ENCODE peak calls at places on chromosomes 12 and 14, in six cellular contexts. K is RWPE2, O is lower lobe of right lung, J is lower leg skin, A is upper lobe of right lung, L is astrocyte of the spinal cord. P is an unnamed sample.

GRCh38 chr14:73457050-73457934 is 1.1 kb downstream of the NUMB start:
- DNase-seq in K (peak; percentile 81), O (peak; percentile 63), J (peak; percentile 93), A (peak; percentile 72), L (peak; percentile 28), P (no peak)

GRCh38 chr12:71840226-71840847 is 778 bp downstream of the TBC1D15 start:
- DNase-seq in K (no peak), O (no peak), J (no peak), A (no peak), L (peak; percentile 72), P (no peak)

GRCh38 chr12:4506870-4507269 is 31.8 kb upstream of the RAD51AP1 start:
- DNase-seq in K (no peak), O (no peak), J (no peak), A (no peak), L (peak; percentile 82), P (no peak)

GRCh38 chr12:113174461-113175384 is 10.6 kb downstream of the DDX54 start:
- DNase-seq in K (no peak), O (peak; percentile 80), J (peak; percentile 94), A (peak; percentile 83), L (peak; percentile 62), P (no peak)

GRCh38 chr14:91315844-91316267 is 71.4 kb upstream of the GPR68 start:
- DNase-seq in K (no peak), O (no peak), J (no peak), A (no peak), L (no peak), P (peak; percentile 67)

GRCh38 chr12:120466560-120467315 is 2.8 kb downstream of the SRSF9 start:
- DNase-seq in K (no peak), O (no peak), J (no peak), A (no peak), L (peak; percentile 26), P (no peak)

GRCh38 chr12:30989754-30990153 is 63.2 kb downstream of the TSPAN11 start:
- DNase-seq in K (no peak), O (no peak), J (no peak), A (no peak), L (no peak), P (no peak)

GRCh38 chr12:124684971-124685688 is 117.7 kb upstream of the NCOR2 start:
- DNase-seq in K (no peak), O (no peak), J (no peak), A (no peak), L (peak; percentile 90), P (no peak)

GRCh38 chr14:36556811-36557433 is 25.5 kb downstream of the NKX2-8 start:
- DNase-seq in K (no peak), O (no peak), J (no peak), A (no peak), L (peak; percentile 15), P (no peak)

GRCh38 chr14:92729632-92730358 is 18.6 kb downstream of the LGMN start:
- DNase-seq in K (no peak), O (no peak), J (no peak), A (no peak), L (peak; percentile 90), P (no peak)

GRCh38 chr12:107145397-107145796 is 52.0 kb upstream of the CRY1 start:
- DNase-seq in K (no peak), O (no peak), J (no peak), A (no peak), L (no peak), P (no peak)

GRCh38 chr14:24266344-24267244 is 3.6 kb upstream of the TGM1 start:
- DNase-seq in K (no peak), O (no peak), J (no peak), A (no peak), L (no peak), P (no peak)

GRCh38 chr12:67766370-67766769 is 117.8 kb downstream of the DYRK2 start:
- DNase-seq in K (peak; percentile 38), O (no peak), J (no peak), A (no peak), L (peak; percentile 68), P (no peak)

GRCh38 chr12:106739318-106739717 is 35.2 kb upstream of the RIC8B start:
- DNase-seq in K (no peak), O (no peak), J (no peak), A (no peak), L (no peak), P (no peak)

GRCh38 chr12:106840217-106840616 is 65.7 kb downstream of the RIC8B start:
- DNase-seq in K (no peak), O (no peak), J (no peak), A (no peak), L (peak; percentile 58), P (no peak)

GRCh38 chr14:75905505-75905904 is 76.3 kb downstream of the TGFB3 start:
- DNase-seq in K (no peak), O (peak; percentile 55), J (no peak), A (no peak), L (peak; percentile 69), P (no peak)

GRCh38 chr12:68481181-68481941 is 129.3 kb upstream of the RAP1B start:
- DNase-seq in K (no peak), O (no peak), J (no peak), A (no peak), L (no peak), P (no peak)

GRCh38 chr12:25730489-25731349 is 177.6 kb upstream of the LMNTD1 start:
- DNase-seq in K (no peak), O (no peak), J (no peak), A (no peak), L (no peak), P (no peak)

GRCh38 chr14:91202234-91202974 is 42.1 kb downstream of the GPR68 start:
- DNase-seq in K (no peak), O (peak; percentile 66), J (no peak), A (peak; percentile 73), L (peak; percentile 20), P (no peak)

GRCh38 chr12:96427269-96427729 is 27.1 kb upstream of the CDK17 start:
- DNase-seq in K (peak; percentile 93), O (no peak), J (peak; percentile 91), A (no peak), L (peak; percentile 100), P (no peak)

GRCh38 chr14:101858791-101859537 is 97.5 kb downstream of the PPP2R5C start:
- DNase-seq in K (no peak), O (peak; percentile 60), J (no peak), A (no peak), L (no peak), P (no peak)

GRCh38 chr12:77324763-77325468 is 259.5 kb upstream of the E2F7 start:
- DNase-seq in K (no peak), O (peak; percentile 72), J (peak; percentile 93), A (peak; percentile 85), L (peak; percentile 74), P (no peak)

GRCh38 chr14:36319899-36320209 is 583 bp downstream of the MBIP start:
- DNase-seq in K (no peak), O (no peak), J (no peak), A (no peak), L (no peak), P (no peak)

GRCh38 chr14:21867541-21867940 is 193.9 kb upstream of the OR4E1 start:
- DNase-seq in K (no peak), O (no peak), J (no peak), A (no peak), L (peak; percentile 59), P (no peak)

GRCh38 chr12:53096089-53096741 is 1.3 kb upstream of the IGFBP6 start:
- DNase-seq in K (no peak), O (no peak), J (peak; percentile 95), A (no peak), L (peak; percentile 23), P (no peak)

DNA sequence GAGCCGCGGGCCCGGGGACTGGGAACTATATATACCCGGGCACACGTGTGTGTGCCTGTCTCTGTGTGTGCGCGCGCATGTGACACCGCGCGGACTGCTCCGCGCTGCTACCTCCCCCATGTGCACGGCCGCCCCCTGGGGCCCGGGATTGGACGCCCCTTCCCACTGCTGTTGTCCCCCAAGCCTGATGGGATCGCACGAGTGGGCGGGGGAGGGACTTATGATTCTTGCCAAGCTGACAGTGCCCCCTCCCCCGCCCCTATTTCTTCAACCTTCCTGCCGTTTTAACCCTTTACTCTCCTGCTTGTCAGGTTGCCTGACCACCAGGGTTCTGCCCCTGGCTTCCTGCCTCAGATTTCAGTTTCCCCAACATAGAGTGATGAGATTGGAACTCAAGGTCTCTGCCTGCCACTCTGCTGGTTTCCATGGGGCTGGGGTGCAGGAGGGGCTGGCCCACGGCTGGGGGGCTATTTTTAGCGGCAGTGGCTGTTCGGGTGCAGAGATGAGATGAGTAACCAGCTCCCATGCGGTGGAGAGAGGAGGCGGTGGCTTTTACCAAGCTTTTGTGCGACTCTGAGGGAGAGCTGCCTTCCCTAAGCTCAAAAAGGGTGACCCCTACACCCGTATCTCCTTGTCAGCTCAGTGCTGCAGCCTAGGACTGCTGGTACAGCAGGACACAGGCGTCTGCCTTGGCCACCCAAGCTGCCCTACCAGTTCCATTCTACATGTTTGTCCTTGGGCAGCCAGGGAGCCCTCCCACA is at the start of gene DDN:
- DNase-seq in K (no peak), O (peak; percentile 59), J (peak; percentile 82), A (no peak), L (peak; percentile 47), P (no peak)
- TF ChIP-seq CTCF in K (no peak), O (no peak), J (no peak), A (no peak), L (no peak), P (no peak)

DNA sequence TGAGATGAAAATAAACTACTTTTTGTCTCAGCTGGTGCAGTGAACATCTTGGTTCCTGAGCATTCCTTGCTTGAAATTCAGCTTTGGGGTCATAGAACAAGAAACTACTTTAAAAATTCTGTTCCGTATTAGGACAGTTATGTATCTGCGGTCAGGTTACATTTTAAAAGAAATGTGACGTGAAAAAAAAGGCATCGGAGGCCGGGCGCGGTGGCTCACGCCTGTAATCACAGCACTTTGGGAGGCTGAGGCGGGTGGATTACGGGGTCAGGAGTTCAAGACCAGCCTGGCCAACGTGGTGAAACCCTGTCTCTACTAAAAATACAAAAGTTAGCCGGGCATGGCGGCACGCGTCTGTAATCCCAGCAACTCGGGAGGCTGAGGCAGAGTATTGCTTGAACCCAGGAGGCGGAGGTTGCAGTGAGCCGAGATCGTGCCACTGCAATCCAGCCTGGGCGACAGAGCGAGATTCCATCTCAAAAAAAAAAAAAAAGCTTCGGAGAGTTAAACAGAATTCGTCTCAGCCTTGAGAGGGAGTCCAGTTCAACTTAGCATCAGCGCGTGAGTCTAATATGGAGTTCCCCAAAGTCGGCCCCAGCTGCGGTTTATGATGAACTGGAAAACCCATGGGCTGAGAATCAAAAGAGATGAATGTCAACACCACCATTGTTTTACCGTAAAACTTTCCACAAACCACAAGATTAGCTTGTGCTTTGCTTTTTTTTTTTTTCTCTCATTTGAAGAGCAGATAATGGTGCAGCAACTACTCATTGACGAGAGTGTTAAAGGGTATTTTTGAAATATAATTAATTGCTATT is 2.1 kb upstream of the SLC2A13 start:
- DNase-seq in K (no peak), O (peak; percentile 40), J (no peak), A (no peak), L (no peak), P (no peak)
- TF ChIP-seq CTCF in K (peak; percentile 67), O (no peak), J (no peak), A (no peak), L (no peak), P (peak; percentile 55)

DNA sequence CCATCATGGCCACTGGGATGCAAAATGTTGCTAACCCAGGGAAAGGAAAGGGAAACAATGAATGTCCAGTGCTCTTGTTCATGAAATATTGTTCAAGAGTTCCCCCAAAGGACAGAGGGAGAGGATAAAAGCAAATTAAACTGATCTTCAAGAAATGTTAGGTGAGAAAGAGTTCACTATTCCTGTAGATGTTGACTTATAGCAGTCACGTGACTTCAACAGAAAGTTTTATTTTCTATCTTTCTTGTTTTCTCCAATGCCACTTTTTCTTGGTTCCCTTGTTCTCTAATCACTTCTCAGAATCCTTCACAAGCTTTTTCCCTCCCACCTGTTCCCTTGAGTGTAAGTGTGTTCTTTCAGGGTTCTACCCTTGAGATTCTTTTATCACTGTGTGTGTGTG is 245.3 kb downstream of the C12orf42 start:
- DNase-seq in K (no peak), O (no peak), J (no peak), A (no peak), L (no peak), P (no peak)
- TF ChIP-seq CTCF in K (no peak), O (no peak), J (no peak), A (no peak), L (no peak), P (no peak)

GRCh38 chr12:126663304-126664094 is 1598.3 kb downstream of the AACS start:
- DNase-seq in K (no peak), O (no peak), J (no peak), A (no peak), L (peak; percentile 43), P (no peak)
- TF ChIP-seq CTCF in K (peak; percentile 38), O (peak; percentile 8), J (no peak), A (no peak), L (peak; percentile 43), P (no peak)